ENCODE peak calls at places on chromosomes 11 and 22, in nine cellular contexts. T is GM23248; Q is body of pancreas; L is psoas muscle; R is A549; E is spleen; D is tibial artery; U is stomach; Z is CD8-positive, alpha-beta memory T cell. M is an unnamed sample. For H3K4me1, the result is how much of the 10 kb centered on the place peaks cover.

GRCh38 chr11:9726313-9727022 is 62.6 kb downstream of the SWAP70 start:
- DNase-seq in T (peak), Q (no peak), L (no peak), R (no peak), E (no peak), D (no peak), U (no peak), Z (no peak), M (no peak)

GRCh38 chr11:45638051-45638450 is 27.4 kb downstream of the CHST1 start:
- DNase-seq in T (no peak), Q (no peak), L (no peak), R (no peak), E (no peak), D (no peak), U (no peak), Z (no peak), M (no peak)

GRCh38 chr22:48507595-48508350 is 1319.9 kb downstream of the BRD1 start:
- DNase-seq in T (no peak), Q (no peak), L (no peak), R (no peak), E (no peak), D (no peak), U (no peak), Z (no peak), M (no peak)

GRCh38 chr11:65651589-65652510 is 10.9 kb downstream of the RELA start:
- DNase-seq in T (peak), Q (peak), L (no peak), R (no peak), E (peak), D (no peak), U (peak), Z (no peak), M (no peak)

GRCh38 chr22:41469218-41469851 is 418 bp downstream of the ACO2 start:
- DNase-seq in T (no peak), Q (no peak), L (peak), R (no peak), E (no peak), D (no peak), U (peak), Z (no peak), M (no peak)

GRCh38 chr11:11279956-11280689 is 72.9 kb downstream of the CSNK2A3 start:
- DNase-seq in T (peak), Q (no peak), L (no peak), R (no peak), E (peak), D (no peak), U (no peak), Z (no peak), M (no peak)

GRCh38 chr22:46936378-46936916 is 174.0 kb downstream of the TBC1D22A start:
- DNase-seq in T (peak), Q (no peak), L (peak), R (no peak), E (no peak), D (no peak), U (no peak), Z (no peak), M (no peak)

GRCh38 chr11:63908631-63909491 is 8.1 kb downstream of the RCOR2 start:
- DNase-seq in T (no peak), Q (no peak), L (peak), R (no peak), E (no peak), D (no peak), U (no peak), Z (no peak), M (no peak)

GRCh38 chr22:33438273-33438672 is 380.1 kb upstream of the SYN3 start:
- DNase-seq in T (peak), Q (no peak), L (no peak), R (peak), E (no peak), D (no peak), U (no peak), Z (no peak), M (no peak)

GRCh38 chr11:114438303-114438702 is 964 bp upstream of the REXO2 start:
- DNase-seq in T (no peak), Q (no peak), L (no peak), R (no peak), E (no peak), D (no peak), U (no peak), Z (no peak), M (no peak)

GRCh38 chr11:78020248-78020647 is 2.8 kb downstream of the KCTD14 start:
- DNase-seq in T (no peak), Q (no peak), L (no peak), R (no peak), E (no peak), D (no peak), U (no peak), Z (no peak), M (no peak)

GRCh38 chr11:18749681-18750319 is 23.8 kb upstream of the IGSF22 start:
- DNase-seq in T (peak), Q (peak), L (no peak), R (peak), E (no peak), D (no peak), U (no peak), Z (no peak), M (no peak)

GRCh38 chr22:22042009-22042408 is 59.4 kb upstream of the TOP3B start:
- DNase-seq in T (no peak), Q (no peak), L (no peak), R (no peak), E (no peak), D (no peak), U (no peak), Z (no peak), M (no peak)

GRCh38 chr11:40125054-40125453 is 1334.4 kb downstream of the LRRC4C start:
- DNase-seq in T (no peak), Q (no peak), L (no peak), R (no peak), E (no peak), D (no peak), U (no peak), Z (no peak), M (no peak)

GRCh38 chr11:32334822-32335221 is 100.5 kb downstream of the WT1 start:
- DNase-seq in T (peak), Q (no peak), L (no peak), R (peak), E (no peak), D (no peak), U (no peak), Z (no peak), M (no peak)

GRCh38 chr22:44797181-44797720 is 44.9 kb downstream of the ARHGAP8 start:
- DNase-seq in T (no peak), Q (no peak), L (no peak), R (no peak), E (no peak), D (no peak), U (no peak), Z (no peak), M (no peak)

GRCh38 chr22:20979243-20979809 is 2.8 kb upstream of the LZTR1 start:
- DNase-seq in T (peak), Q (peak), L (peak), R (no peak), E (no peak), D (no peak), U (peak), Z (peak), M (peak)

GRCh38 chr11:107018274-107018901 is at the start of gene GUCY1A2:
- DNase-seq in T (peak), Q (peak), L (peak), R (no peak), E (peak), D (no peak), U (no peak), Z (no peak), M (no peak)

GRCh38 chr11:33040127-33040861 is 922 bp downstream of the TCP11L1 start:
- DNase-seq in T (peak), Q (no peak), L (no peak), R (peak), E (no peak), D (no peak), U (no peak), Z (peak), M (peak)

GRCh38 chr22:49295851-49296560 is 531.7 kb downstream of the BRD1 start:
- DNase-seq in T (no peak), Q (no peak), L (no peak), R (no peak), E (peak), D (peak), U (peak), Z (no peak), M (no peak)

GRCh38 chr11:12356944-12357655 is 20.3 kb upstream of the PARVA start:
- DNase-seq in T (no peak), Q (no peak), L (no peak), R (no peak), E (no peak), D (no peak), U (no peak), Z (no peak), M (no peak)

GRCh38 chr22:27632451-27633295 is 168.9 kb downstream of the MN1 start:
- DNase-seq in T (no peak), Q (peak), L (no peak), R (no peak), E (no peak), D (no peak), U (no peak), Z (no peak), M (no peak)

GRCh38 chr11:78961938-78962701 is 387.5 kb upstream of the NARS2 start:
- DNase-seq in T (peak), Q (peak), L (no peak), R (no peak), E (no peak), D (no peak), U (no peak), Z (no peak), M (no peak)

GRCh38 chr11:108037211-108037610 is 28.5 kb downstream of the CUL5 start:
- DNase-seq in T (no peak), Q (no peak), L (no peak), R (no peak), E (no peak), D (no peak), U (no peak), Z (no peak), M (no peak)

GRCh38 chr11:80309301-80309700 is 868.5 kb upstream of the TENM4 start:
- DNase-seq in T (no peak), Q (no peak), L (no peak), R (no peak), E (no peak), D (no peak), U (no peak), Z (no peak), M (no peak)

GRCh38 chr11:47078751-47079524 is 97.7 kb downstream of the ARFGAP2 start:
- DNase-seq in T (peak), Q (no peak), L (no peak), R (no peak), E (no peak), D (no peak), U (no peak), Z (no peak), M (no peak)

GRCh38 chr22:17875156-17875555 is 100.9 kb upstream of the BID start:
- DNase-seq in T (no peak), Q (no peak), L (no peak), R (no peak), E (no peak), D (no peak), U (no peak), Z (no peak), M (no peak)

GRCh38 chr11:65927904-65928397 is 8.7 kb downstream of the DRAP1 start:
- DNase-seq in T (peak), Q (no peak), L (no peak), R (no peak), E (peak), D (no peak), U (peak), Z (peak), M (peak)

GRCh38 chr11:19374189-19374588 is 133.4 kb upstream of the E2F8 start:
- DNase-seq in T (peak), Q (no peak), L (peak), R (peak), E (no peak), D (no peak), U (no peak), Z (no peak), M (no peak)

GRCh38 chr11:14460147-14460546 is 39.5 kb downstream of the COPB1 start:
- DNase-seq in T (no peak), Q (no peak), L (no peak), R (no peak), E (no peak), D (no peak), U (no peak), Z (no peak), M (no peak)

GRCh38 chr11:23932485-23932898 is 564.4 kb upstream of the LUZP2 start:
- DNase-seq in T (peak), Q (no peak), L (no peak), R (no peak), E (no peak), D (no peak), U (no peak), Z (no peak), M (no peak)

GRCh38 chr22:29724843-29725242 is 5.0 kb downstream of the CABP7 start:
- DNase-seq in T (no peak), Q (no peak), L (no peak), R (no peak), E (no peak), D (no peak), U (no peak), Z (no peak), M (no peak)

GRCh38 chr22:29723766-29724165 is 4.0 kb downstream of the CABP7 start:
- DNase-seq in T (no peak), Q (no peak), L (no peak), R (no peak), E (no peak), D (no peak), U (no peak), Z (no peak), M (no peak)

GRCh38 chr22:29720824-29721323 is 1.1 kb downstream of the CABP7 start:
- DNase-seq in T (no peak), Q (no peak), L (no peak), R (no peak), E (no peak), D (no peak), U (no peak), Z (no peak), M (no peak)

GRCh38 chr22:29722151-29722550 is 2.3 kb downstream of the CABP7 start:
- DNase-seq in T (peak), Q (no peak), L (no peak), R (no peak), E (no peak), D (no peak), U (no peak), Z (no peak), M (no peak)

GRCh38 chr22:29722587-29722986 is 2.8 kb downstream of the CABP7 start:
- DNase-seq in T (no peak), Q (no peak), L (no peak), R (no peak), E (no peak), D (no peak), U (no peak), Z (no peak), M (no peak)
- H3K4me1 ChIP-seq in T (under half), Q (under half), L (under half), R (under half), E (under half), D (under half), U (under half), Z (under half), M (under half)

DNA sequence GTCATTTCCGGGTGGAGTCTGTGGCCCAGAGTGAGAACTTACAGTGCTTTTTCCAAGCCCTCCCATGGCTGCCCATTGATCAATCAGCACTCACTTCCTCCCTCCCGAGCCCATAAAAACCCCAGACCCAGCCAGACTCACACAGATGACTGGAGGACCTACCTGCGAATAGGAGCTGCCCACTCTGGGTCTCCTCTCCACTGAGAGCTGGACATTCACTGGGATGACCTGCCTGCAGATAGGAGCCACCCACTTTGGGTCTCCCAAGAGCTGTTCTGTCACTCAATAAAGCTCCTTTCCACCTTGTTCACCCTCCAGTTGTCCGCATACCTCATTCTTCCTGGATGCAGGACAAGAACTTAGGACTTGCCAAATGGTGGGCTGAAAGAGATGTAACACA is 56.0 kb upstream of the B3GNT6 start:
- DNase-seq in T (no peak), Q (no peak), L (no peak), R (no peak), E (no peak), D (no peak), U (no peak), Z (no peak), M (no peak)
- H3K4me1 ChIP-seq in T (under half), Q (under half), L (under half), R (under half), E (under half), D (under half), U (under half), Z (under half), M (under half)

DNA sequence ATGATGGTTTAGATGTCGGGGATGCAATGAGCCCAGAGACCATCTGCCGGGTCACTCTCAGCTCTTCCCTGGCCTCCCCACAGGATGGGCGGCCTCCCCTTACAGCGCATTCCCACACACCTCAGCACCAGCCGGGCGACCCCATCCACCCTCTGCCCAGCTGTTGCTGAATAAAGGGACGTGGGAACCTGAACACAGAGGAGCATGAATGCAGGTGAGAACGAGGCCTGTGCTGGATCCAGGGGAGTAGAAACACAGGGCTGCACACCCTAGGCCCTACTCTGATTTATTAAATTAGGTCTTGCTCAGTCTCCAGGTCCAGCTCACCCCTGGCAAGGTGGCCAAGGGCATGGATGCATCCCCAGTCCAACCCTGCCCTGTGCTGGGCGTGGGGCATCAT is 180.5 kb downstream of the CTTN start:
- DNase-seq in T (no peak), Q (no peak), L (no peak), R (no peak), E (no peak), D (peak), U (no peak), Z (no peak), M (no peak)
- H3K4me1 ChIP-seq in T (under half), Q (under half), L (under half), R (under half), E (under half), D (under half), U (under half), Z (under half), M (under half)

GRCh38 chr11:37100008-37100407 is 502.0 kb upstream of the RAG2 start:
- DNase-seq in T (no peak), Q (no peak), L (no peak), R (no peak), E (no peak), D (no peak), U (no peak), Z (no peak), M (no peak)
- H3K4me1 ChIP-seq in T (under half), Q (under half), L (under half), R (under half), E (under half), D (under half), U (under half), Z (under half), M (under half)

GRCh38 chr11:43908191-43908590 is 27.6 kb downstream of the ALKBH3 start:
- DNase-seq in T (no peak), Q (no peak), L (no peak), R (no peak), E (no peak), D (no peak), U (no peak), Z (no peak), M (no peak)

GRCh38 chr11:43903969-43904368 is 23.3 kb downstream of the ALKBH3 start:
- DNase-seq in T (no peak), Q (no peak), L (no peak), R (no peak), E (no peak), D (no peak), U (no peak), Z (no peak), M (no peak)

GRCh38 chr11:43904737-43905515 is 24.3 kb downstream of the ALKBH3 start:
- DNase-seq in T (peak), Q (no peak), L (no peak), R (no peak), E (no peak), D (no peak), U (no peak), Z (no peak), M (no peak)

GRCh38 chr11:43907028-43907966 is 26.7 kb downstream of the ALKBH3 start:
- DNase-seq in T (no peak), Q (no peak), L (no peak), R (no peak), E (no peak), D (no peak), U (no peak), Z (no peak), M (no peak)

GRCh38 chr11:43905788-43906187 is 25.2 kb downstream of the ALKBH3 start:
- DNase-seq in T (peak), Q (peak), L (no peak), R (no peak), E (no peak), D (no peak), U (no peak), Z (no peak), M (no peak)
- H3K4me1 ChIP-seq in T (under half), Q (under half), L (under half), R (under half), E (under half), D (under half), U (under half), Z (under half), M (under half)

GRCh38 chr11:44572431-44572830 is 7.0 kb downstream of the CD82 start:
- DNase-seq in T (no peak), Q (no peak), L (no peak), R (no peak), E (peak), D (no peak), U (no peak), Z (no peak), M (no peak)
- H3K4me1 ChIP-seq in T (under half), Q (under half), L (under half), R (under half), E (half or more), D (half or more), U (half or more), Z (half or more), M (half or more)

GRCh38 chr22:42643632-42644421 is 3.4 kb upstream of the ATP5MGL start:
- DNase-seq in T (no peak), Q (no peak), L (no peak), R (no peak), E (no peak), D (no peak), U (no peak), Z (no peak), M (no peak)
- H3K4me1 ChIP-seq in T (under half), Q (half or more), L (half or more), R (under half), E (half or more), D (half or more), U (half or more), Z (under half), M (under half)

GRCh38 chr22:39925273-39925672 is 24.4 kb downstream of the GRAP2 start:
- DNase-seq in T (no peak), Q (no peak), L (no peak), R (no peak), E (no peak), D (no peak), U (no peak), Z (no peak), M (no peak)

GRCh38 chr22:39926175-39927152 is 25.6 kb downstream of the GRAP2 start:
- DNase-seq in T (no peak), Q (no peak), L (no peak), R (no peak), E (no peak), D (no peak), U (no peak), Z (no peak), M (no peak)

GRCh38 chr22:39924286-39924685 is 23.4 kb downstream of the GRAP2 start:
- DNase-seq in T (no peak), Q (no peak), L (no peak), R (no peak), E (no peak), D (no peak), U (no peak), Z (no peak), M (no peak)

GRCh38 chr22:39928556-39929401 is 27.9 kb downstream of the GRAP2 start:
- DNase-seq in T (no peak), Q (no peak), L (no peak), R (no peak), E (no peak), D (no peak), U (no peak), Z (no peak), M (no peak)

GRCh38 chr22:39927544-39927943 is 26.7 kb downstream of the GRAP2 start:
- DNase-seq in T (no peak), Q (no peak), L (no peak), R (no peak), E (no peak), D (no peak), U (no peak), Z (no peak), M (no peak)
- H3K4me1 ChIP-seq in T (under half), Q (under half), L (under half), R (under half), E (half or more), D (under half), U (under half), Z (half or more), M (half or more)

DNA sequence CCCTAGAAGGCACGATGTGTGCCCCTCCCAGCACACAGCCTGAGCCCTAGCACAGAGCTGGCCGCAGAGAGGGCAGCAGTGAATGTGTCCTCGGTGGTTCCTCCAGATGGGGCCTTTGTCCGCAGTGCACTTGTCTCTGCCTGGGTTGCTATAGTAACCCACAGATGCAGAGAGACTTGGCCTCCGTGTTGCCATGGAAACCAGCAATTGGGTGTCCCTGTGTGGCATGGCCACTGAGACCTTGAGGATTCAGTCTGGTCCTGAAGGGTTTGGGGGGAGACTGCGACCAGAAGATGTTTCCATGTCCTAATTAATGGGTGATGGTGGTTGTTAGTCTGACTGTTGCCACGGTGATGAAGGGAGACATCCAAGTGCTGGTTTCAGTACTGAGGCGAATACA is 42.6 kb upstream of the TUB start:
- DNase-seq in T (no peak), Q (no peak), L (no peak), R (no peak), E (peak), D (no peak), U (no peak), Z (no peak), M (no peak)
- H3K4me1 ChIP-seq in T (under half), Q (under half), L (under half), R (under half), E (under half), D (under half), U (under half), Z (under half), M (under half)